ENCODE peak calls at places on chromosomes 1 and 21, in eight cellular contexts. I is A673; B is 8988T; W is foreskin fibroblast; X is CD8-positive, alpha-beta memory T cell; R is RPMI7951; Q is cardiac fibroblast; M is AG09319. L is an unnamed sample.

GRCh38 chr1:77659879-77660593 is 22.4 kb downstream of the ZZZ3 start:
- DNase-seq in M (no peak), Q (no peak), I (no peak), W (no peak), B (no peak), R (no peak), X (no peak), L (no peak)

GRCh38 chr1:66247415-66248208 is 286.3 kb upstream of the SGIP1 start:
- DNase-seq in R (no peak), B (no peak), Q (no peak), I (no peak), M (no peak), W (no peak), X (no peak), L (no peak)

GRCh38 chr21:42039911-42040351 is 29.8 kb upstream of the ZBTB21 start:
- DNase-seq in Q (peak), X (no peak), R (peak), M (no peak), I (peak), B (no peak), W (peak), L (no peak)

GRCh38 chr21:45517249-45518065 is 24.8 kb downstream of the SLC19A1 start:
- DNase-seq in X (no peak), B (no peak), M (no peak), I (no peak), W (peak), Q (peak), R (no peak), L (no peak)

GRCh38 chr21:35926003-35926541 is 134.3 kb downstream of the SETD4 start:
- DNase-seq in I (no peak), R (no peak), M (no peak), B (no peak), W (no peak), X (no peak), Q (no peak), L (no peak)

GRCh38 chr1:180540697-180541594 is 17.8 kb upstream of the OVAAL start:
- DNase-seq in B (no peak), R (no peak), X (no peak), M (no peak), W (no peak), Q (peak), I (no peak), L (no peak)

GRCh38 chr1:207088731-207089626 is at the start of gene C4BPB:
- DNase-seq in B (no peak), W (no peak), I (no peak), R (peak), M (no peak), Q (no peak), X (no peak), L (no peak)

GRCh38 chr1:10528066-10529014 is 53.6 kb downstream of the PEX14 start:
- DNase-seq in I (peak), W (peak), B (no peak), Q (peak), R (peak), M (no peak), X (no peak), L (no peak)

GRCh38 chr1:228396770-228397453 is 9.7 kb downstream of the TRIM11 start:
- DNase-seq in M (no peak), Q (no peak), W (no peak), B (no peak), I (no peak), X (no peak), R (no peak), L (no peak)

GRCh38 chr1:231871471-231871870 is 244.9 kb downstream of the DISC1 start:
- DNase-seq in W (no peak), I (no peak), Q (no peak), X (no peak), B (no peak), M (no peak), R (no peak), L (no peak)